ENCODE peak calls at places on chromosomes 11 and 22, in eight cellular contexts. K is fibroblast of lung; B is PC-9; E is CD4-positive, CD25-positive, alpha-beta regulatory T cell; G is IMR-90; J is effector memory CD4-positive, alpha-beta T cell; V is OCI-LY7; F is thoracic aorta. U is an unnamed sample. For H3K4me1, the result is how much of the 10 kb centered on the place peaks cover.

GRCh38 chr22:39431821-39432251 is 25.0 kb upstream of the MGAT3 start:
- DNase-seq in K (peak), B (no peak), E (no peak), G (peak), J (no peak), V (no peak), F (peak), U (no peak)

GRCh38 chr11:111735262-111736116 is 30.7 kb downstream of the PPP2R1B start:
- DNase-seq in K (peak), B (peak), E (peak), G (peak), J (no peak), V (no peak), F (peak), U (no peak)

GRCh38 chr11:15941206-15941770 is 415.1 kb downstream of the SOX6 start:
- DNase-seq in K (peak), B (no peak), E (peak), G (no peak), J (no peak), V (no peak), F (no peak), U (no peak)

GRCh38 chr22:18013436-18013835 is 10.9 kb downstream of the MICAL3 start:
- DNase-seq in K (no peak), B (no peak), E (no peak), G (no peak), J (no peak), V (no peak), F (no peak), U (no peak)

GRCh38 chr22:37426532-37427127 is 649 bp downstream of the ELFN2 start:
- DNase-seq in K (no peak), B (no peak), E (no peak), G (no peak), J (no peak), V (no peak), F (no peak), U (no peak)

GRCh38 chr11:27209562-27210005 is 153.4 kb downstream of the CCDC34 start:
- DNase-seq in K (peak), B (peak), E (no peak), G (peak), J (no peak), V (no peak), F (peak), U (no peak)

GRCh38 chr22:11253000-11253511 is 4274.9 kb upstream of the OR11H1 start:
- DNase-seq in K (no peak), B (no peak), E (no peak), G (no peak), J (no peak), V (no peak), F (no peak), U (no peak)

GRCh38 chr11:111402411-111402810 is 23.3 kb upstream of the POU2AF1 start:
- DNase-seq in K (no peak), B (no peak), E (no peak), G (no peak), J (no peak), V (no peak), F (no peak), U (no peak)

GRCh38 chr22:42653992-42654391 is 4.8 kb upstream of the CYB5R3 start:
- DNase-seq in K (no peak), B (no peak), E (no peak), G (no peak), J (no peak), V (no peak), F (no peak), U (no peak)

GRCh38 chr11:109945626-109946321 is 147.4 kb upstream of the ZC3H12C start:
- DNase-seq in K (no peak), B (no peak), E (no peak), G (no peak), J (no peak), V (no peak), F (no peak), U (no peak)
- H3K27ac ChIP-seq in K (peak), B (peak), E (no peak), G (no peak), J (no peak), V (no peak), F (peak), U (no peak)

GRCh38 chr11:65390099-65390941 is 3.9 kb downstream of the FRMD8 start:
- DNase-seq in K (peak), B (no peak), E (no peak), G (no peak), J (no peak), V (no peak), F (no peak), U (no peak)
- H3K4me3 ChIP-seq in K (peak), B (no peak), E (no peak), G (no peak), J (no peak), V (no peak), F (peak), U (no peak)

DNA sequence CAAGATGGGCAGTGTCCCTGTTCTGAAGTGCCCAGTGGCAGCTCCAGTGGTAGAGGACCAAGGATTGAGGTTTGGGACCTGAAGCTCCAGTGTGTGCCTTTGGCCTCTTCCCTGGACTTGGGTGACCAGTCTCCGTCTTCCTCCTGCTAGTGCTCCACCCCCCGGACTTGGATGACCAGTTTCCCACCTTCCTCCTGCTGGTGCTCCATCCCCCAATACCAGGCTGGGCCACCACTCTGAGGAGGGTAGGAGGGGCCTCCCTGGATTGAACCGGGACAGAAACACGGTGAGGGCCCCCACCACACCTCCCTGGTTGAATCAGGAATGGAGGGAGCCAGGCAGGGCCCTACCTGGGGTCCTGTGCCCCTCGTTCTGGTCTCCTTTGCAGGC is 10.9 kb upstream of the NEAT1 start:
- DNase-seq in K (no peak), B (no peak), E (no peak), G (no peak), J (no peak), V (no peak), F (no peak), U (no peak)
- H3K4me1 ChIP-seq in K (under half), B (under half), E (under half), G (under half), J (under half), V (under half), F (under half), U (under half)

GRCh38 chr11:31625868-31626267 is 116.3 kb downstream of the ELP4 start:
- DNase-seq in K (no peak), B (no peak), E (no peak), G (no peak), J (no peak), V (no peak), F (no peak), U (no peak)

GRCh38 chr11:31628111-31628510 is 118.5 kb downstream of the ELP4 start:
- DNase-seq in K (no peak), B (no peak), E (no peak), G (no peak), J (no peak), V (no peak), F (no peak), U (no peak)
- H3K27ac ChIP-seq in K (no peak), B (no peak), E (no peak), G (no peak), J (no peak), V (no peak), F (no peak), U (no peak)

DNA sequence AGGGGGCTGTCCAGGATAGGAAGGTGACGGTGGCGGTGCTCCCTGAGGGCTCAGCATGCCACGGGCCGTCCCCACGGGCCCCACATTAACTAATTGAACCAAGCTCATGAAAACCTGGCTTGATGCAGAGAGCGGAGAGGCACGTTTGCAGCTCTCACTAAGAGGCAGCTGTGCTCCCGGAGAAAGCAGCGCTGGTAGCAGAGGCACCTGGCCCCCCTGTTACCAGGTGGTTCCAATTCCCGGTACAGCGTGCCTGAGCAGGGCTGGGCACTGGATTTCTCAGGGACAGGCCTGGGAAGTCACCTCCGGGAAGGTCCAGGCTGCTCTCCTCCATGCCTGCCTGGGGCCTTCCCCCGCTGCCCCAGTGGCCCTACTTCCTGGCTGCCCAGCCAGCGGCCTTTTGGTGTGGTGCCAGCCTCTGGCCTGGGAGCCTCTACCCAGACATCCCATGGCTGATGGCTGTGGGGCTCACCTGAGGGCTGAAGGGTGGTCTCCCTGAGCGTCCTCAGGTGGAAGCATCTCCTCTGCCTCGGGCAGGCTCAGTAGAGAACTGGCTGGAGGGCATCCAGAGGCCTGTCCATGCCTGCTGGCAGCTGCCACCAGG is 1.2 kb downstream of the KCNQ1 start:
- DNase-seq in K (no peak), B (no peak), E (no peak), G (no peak), J (no peak), V (no peak), F (no peak), U (no peak)
- H3K4me3 ChIP-seq in K (no peak), B (no peak), E (no peak), G (no peak), J (peak), V (no peak), F (peak), U (peak)

GRCh38 chr11:128757886-128758612 is 64.2 kb downstream of the FLI1 start:
- DNase-seq in K (no peak), B (no peak), E (peak), G (no peak), J (no peak), V (peak), F (no peak), U (no peak)
- H3K4me1 ChIP-seq in K (under half), B (under half), E (under half), G (under half), J (under half), V (under half), F (under half), U (half or more)

GRCh38 chr11:72825661-72826060 is 11.4 kb downstream of the ATG16L2 start:
- DNase-seq in K (no peak), B (no peak), E (no peak), G (no peak), J (no peak), V (no peak), F (no peak), U (no peak)

GRCh38 chr11:72821920-72822799 is 7.9 kb downstream of the ATG16L2 start:
- DNase-seq in K (peak), B (peak), E (peak), G (peak), J (peak), V (peak), F (peak), U (peak)

GRCh38 chr11:72824811-72825505 is 10.7 kb downstream of the ATG16L2 start:
- DNase-seq in K (no peak), B (no peak), E (no peak), G (no peak), J (no peak), V (no peak), F (no peak), U (no peak)

GRCh38 chr11:72823105-72823804 is 9.0 kb downstream of the ATG16L2 start:
- DNase-seq in K (no peak), B (no peak), E (no peak), G (no peak), J (no peak), V (no peak), F (no peak), U (no peak)

GRCh38 chr11:72824020-72824419 is 9.8 kb downstream of the ATG16L2 start:
- DNase-seq in K (no peak), B (no peak), E (no peak), G (no peak), J (no peak), V (no peak), F (no peak), U (no peak)
- H3K27ac ChIP-seq in K (no peak), B (no peak), E (no peak), G (no peak), J (no peak), V (peak), F (peak), U (no peak)

GRCh38 chr11:82994615-82995014 is 77.1 kb downstream of the RAB30 start:
- DNase-seq in K (no peak), B (no peak), E (no peak), G (no peak), J (no peak), V (no peak), F (no peak), U (no peak)
- H3K4me3 ChIP-seq in K (no peak), B (no peak), E (no peak), G (no peak), J (no peak), V (no peak), F (no peak), U (no peak)

GRCh38 chr11:57469268-57469667 is 8.9 kb downstream of the RTN4RL2 start:
- DNase-seq in K (no peak), B (no peak), E (no peak), G (no peak), J (no peak), V (no peak), F (no peak), U (no peak)
- H3K4me1 ChIP-seq in K (under half), B (under half), E (under half), G (under half), J (under half), V (under half), F (under half), U (under half)

GRCh38 chr22:36301851-36302250 is 48.9 kb downstream of the APOL1 start:
- DNase-seq in K (peak), B (peak), E (no peak), G (peak), J (no peak), V (no peak), F (no peak), U (no peak)
- H3K27ac ChIP-seq in K (peak), B (peak), E (peak), G (peak), J (no peak), V (no peak), F (peak), U (no peak)